ENCODE peak calls at places on chromosomes 6 and 20, in seven cellular contexts. Z is lower lobe of right lung, V is fibroblast of mammary gland, W is tibial nerve, F is PC-9, P is OCI-LY7, G is mesothelial cell of epicardium. X is an unnamed sample.

GRCh38 chr6:5084787-5085637 is at the start of gene PPP1R3G:
- DNase-seq in Z (peak), V (peak), F (no peak), P (no peak), W (peak), G (peak), X (peak)

GRCh38 chr6:15088904-15089568 is 156.8 kb upstream of the JARID2 start:
- DNase-seq in P (no peak), F (no peak), Z (no peak), V (no peak), W (no peak), G (no peak), X (no peak)

GRCh38 chr6:105835373-105835772 is 250.8 kb upstream of the PRDM1 start:
- DNase-seq in F (no peak), W (no peak), P (peak), G (peak), Z (no peak), V (peak), X (no peak)

GRCh38 chr20:7695622-7696021 is 244.6 kb downstream of the HAO1 start:
- DNase-seq in P (no peak), F (no peak), W (no peak), G (no peak), Z (no peak), V (peak), X (no peak)

GRCh38 chr6:82144007-82144851 is 103.3 kb downstream of the IBTK start:
- DNase-seq in G (no peak), Z (no peak), P (no peak), V (peak), F (peak), W (no peak), X (no peak)

GRCh38 chr6:42505377-42505702 is 53.6 kb upstream of the TRERF1 start:
- DNase-seq in P (no peak), W (no peak), V (peak), F (peak), Z (no peak), G (no peak), X (no peak)

GRCh38 chr20:8505817-8506216 is 373.8 kb downstream of the PLCB1 start:
- DNase-seq in Z (no peak), F (no peak), G (no peak), P (no peak), V (no peak), W (no peak), X (no peak)

GRCh38 chr20:36861875-36862801 is 13.8 kb upstream of the TLDC2 start:
- DNase-seq in F (peak), W (peak), G (peak), V (peak), P (no peak), Z (peak), X (peak)

GRCh38 chr6:79694156-79694555 is 63.0 kb downstream of the SH3BGRL2 start:
- DNase-seq in P (no peak), W (no peak), Z (no peak), V (peak), G (no peak), F (no peak), X (no peak)

GRCh38 chr6:81768150-81768942 is 15.9 kb upstream of the TENT5A start:
- DNase-seq in P (no peak), Z (no peak), F (no peak), G (no peak), V (no peak), W (no peak), X (no peak)

GRCh38 chr6:13813011-13813410 is 1.3 kb downstream of the MCUR1 start:
- DNase-seq in G (no peak), F (peak), Z (no peak), P (no peak), V (no peak), W (no peak), X (no peak)

GRCh38 chr20:38349856-38350255 is 3.6 kb downstream of the LBP start:
- DNase-seq in W (no peak), F (no peak), G (no peak), Z (no peak), V (no peak), P (no peak), X (no peak)
- TF ChIP-seq CTCF in W (no peak), F (no peak), G (no peak), Z (no peak), V (no peak), P (no peak), X (no peak)

GRCh38 chr6:152863618-152864326 is 113.2 kb downstream of the VIP start:
- DNase-seq in V (peak), Z (no peak), F (no peak), W (peak), G (peak), P (peak), X (no peak)
- TF ChIP-seq CTCF in V (peak), Z (peak), F (peak), W (peak), G (peak), P (peak), X (peak)

GRCh38 chr20:53626584-53626983 is 32.9 kb upstream of the ZNF217 start:
- DNase-seq in Z (no peak), V (no peak), W (no peak), P (no peak), F (no peak), G (no peak), X (no peak)

GRCh38 chr20:53623127-53623453 is 29.5 kb upstream of the ZNF217 start:
- DNase-seq in V (no peak), P (no peak), F (no peak), W (no peak), Z (no peak), G (no peak), X (no peak)

GRCh38 chr20:53622247-53623114 is 28.8 kb upstream of the ZNF217 start:
- DNase-seq in W (no peak), Z (no peak), F (no peak), P (peak), V (no peak), G (no peak), X (no peak)

GRCh38 chr20:53621482-53622246 is 28.0 kb upstream of the ZNF217 start:
- DNase-seq in F (peak), Z (no peak), P (peak), V (peak), G (peak), W (no peak), X (no peak)

DNA sequence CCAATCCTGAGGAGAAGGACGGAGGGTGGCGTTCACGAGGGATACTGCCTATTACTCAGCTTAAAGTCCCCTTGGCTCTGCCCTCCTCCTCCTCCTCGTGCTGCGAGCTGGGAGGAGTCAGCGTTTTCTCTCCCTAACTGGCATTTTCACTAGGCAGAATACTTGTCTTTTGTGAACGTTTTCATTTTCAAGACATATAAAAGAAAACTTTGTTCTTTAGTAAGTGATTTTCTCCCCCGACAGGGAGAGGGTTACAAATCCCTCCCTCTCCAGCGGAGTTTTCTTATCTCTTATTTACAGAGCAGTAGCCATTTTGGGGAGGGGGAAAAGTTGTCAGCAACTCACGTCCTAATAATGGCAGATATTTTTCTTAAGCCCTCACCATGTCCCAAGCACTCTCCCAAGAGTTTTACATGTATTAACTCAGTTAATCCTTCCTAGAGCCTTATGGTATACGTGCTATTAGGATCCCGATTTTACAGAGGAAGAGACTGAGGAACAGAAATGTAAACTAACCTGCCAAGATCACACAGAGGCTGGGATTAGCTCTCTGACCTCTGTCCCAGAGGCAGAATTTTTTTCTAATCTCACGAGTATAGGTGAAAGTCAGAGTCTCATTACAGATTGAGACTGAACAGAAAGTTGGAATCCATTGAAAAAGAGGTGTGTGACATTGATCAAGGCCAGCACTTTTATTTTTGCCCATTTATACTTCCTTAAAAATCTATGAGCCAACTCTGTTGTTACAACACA is 30.0 kb upstream of the ZNF217 start:
- DNase-seq in V (peak), G (peak), F (peak), P (peak), Z (no peak), W (peak), X (no peak)
- TF ChIP-seq CTCF in V (no peak), G (no peak), F (no peak), P (no peak), Z (peak), W (no peak), X (no peak)

DNA sequence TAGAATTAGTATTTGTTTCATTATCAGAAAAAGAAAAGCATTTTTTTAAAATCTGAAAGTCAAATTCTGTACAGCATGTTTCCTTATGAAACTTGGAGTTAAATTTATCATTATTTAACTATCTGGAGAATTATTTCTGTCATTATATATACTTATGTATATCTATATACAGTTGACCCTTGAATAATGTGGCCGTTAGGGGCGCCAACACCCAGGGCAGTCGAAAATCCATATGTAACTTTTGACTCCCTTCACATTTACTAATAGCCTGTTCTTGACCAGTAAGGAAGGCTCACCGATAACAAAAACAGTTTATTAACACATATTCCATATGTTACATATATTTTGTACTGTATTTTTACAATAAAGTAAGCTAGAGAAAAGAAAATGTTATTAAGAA is 341.2 kb downstream of the ADGRB3 start:
- DNase-seq in F (no peak), G (no peak), W (no peak), P (no peak), V (no peak), Z (no peak), X (no peak)
- TF ChIP-seq CTCF in F (peak), G (no peak), W (no peak), P (peak), V (no peak), Z (no peak), X (no peak)

X was measured in left lung.